ENCODE peak calls at places on chromosomes 1 and 21, in four cellular contexts. Y is AG09309, G is endothelial cell of umbilical vein, U is suprapubic skin. Q is an unnamed sample.

GRCh38 chr1:51666463-51666862 is 49.6 kb downstream of the OSBPL9 start:
- DNase-seq in Y (peak; percentile 73), U (no peak), G (no peak), Q (no peak)

GRCh38 chr1:57551476-57551875 is 127.6 kb upstream of the DAB1 start:
- DNase-seq in U (no peak), Y (no peak), G (no peak), Q (no peak)

GRCh38 chr1:36342426-36343185 is 19.2 kb upstream of the EVA1B start:
- DNase-seq in U (no peak), G (peak; percentile 95), Y (no peak), Q (no peak)

GRCh38 chr1:115430717-115431116 is 92.7 kb upstream of the NGF start:
- DNase-seq in U (no peak), Y (peak; percentile 90), G (peak; percentile 6), Q (no peak)

GRCh38 chr1:85582687-85583354 is 2.3 kb downstream of the CCN1 start:
- DNase-seq in U (no peak), Y (no peak), G (peak; percentile 56), Q (no peak)

GRCh38 chr21:37994211-37994610 is 78.0 kb upstream of the KCNJ6 start:
- DNase-seq in U (no peak), G (no peak), Y (no peak), Q (no peak)

GRCh38 chr1:230825061-230825803 is 43.1 kb downstream of the C1orf198 start:
- DNase-seq in G (peak; percentile 49), U (no peak), Y (peak; percentile 57), Q (no peak)

GRCh38 chr1:17566892-17567291 is 27.4 kb downstream of the ARHGEF10L start:
- DNase-seq in U (no peak), Y (no peak), G (no peak), Q (no peak)

GRCh38 chr1:219413523-219413922 is 199.4 kb downstream of the ZC3H11B start:
- DNase-seq in U (no peak), G (no peak), Y (no peak), Q (no peak)

GRCh38 chr1:221256773-221257172 is 377.5 kb downstream of the HLX start:
- DNase-seq in G (no peak), U (no peak), Y (no peak), Q (no peak)

GRCh38 chr1:16924919-16925477 is 3.3 kb downstream of the CROCC start:
- DNase-seq in Y (no peak), U (peak; percentile 57), G (no peak), Q (no peak)

GRCh38 chr1:9736241-9736640 is 84.7 kb downstream of the PIK3CD start:
- DNase-seq in G (no peak), U (no peak), Y (no peak), Q (no peak)
- TF ChIP-seq CTCF in G (no peak), U (no peak), Y (no peak), Q (no peak)

DNA sequence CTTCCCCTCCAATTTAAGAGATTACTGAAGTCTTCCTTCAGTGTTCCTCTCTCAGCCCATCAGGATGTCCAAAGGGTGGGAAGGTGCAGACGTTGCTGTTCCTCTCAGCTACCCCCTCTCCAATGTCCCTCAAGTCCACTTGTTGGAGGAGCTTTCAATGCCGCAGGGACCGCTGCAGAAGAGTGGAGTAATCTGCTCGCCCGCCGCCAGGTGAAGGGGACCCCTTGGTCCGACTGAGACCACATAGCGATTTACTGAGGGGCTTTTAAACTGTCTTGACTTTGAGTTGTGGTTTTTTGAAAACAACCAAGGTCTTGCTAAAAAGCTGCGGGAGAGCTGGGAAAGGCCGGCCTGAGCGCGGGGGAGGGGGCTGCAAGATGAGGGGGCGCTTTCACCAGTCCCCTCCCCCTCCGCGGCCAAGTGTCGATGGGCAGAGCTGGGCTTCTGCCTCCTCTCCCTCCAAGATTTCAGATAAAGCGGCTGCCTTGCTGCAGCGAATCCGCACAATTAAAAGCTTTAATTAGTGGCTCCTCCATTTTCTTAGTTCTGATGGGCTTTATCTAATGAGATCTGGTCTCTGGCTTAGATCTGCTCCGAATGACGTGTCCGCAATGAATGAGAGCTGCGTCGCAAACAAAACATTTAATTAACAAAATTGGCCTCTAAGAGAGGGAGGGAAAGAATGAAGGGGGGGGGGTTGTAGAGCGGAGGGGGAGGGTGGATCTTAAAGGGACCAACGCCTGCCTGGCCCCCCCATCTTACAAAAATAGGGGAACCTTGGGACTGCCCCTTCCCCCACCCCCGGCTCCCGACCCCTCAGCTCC is 5.9 kb downstream of the LMO4 start:
- DNase-seq in U (peak; percentile 62), Y (no peak), G (peak; percentile 39), Q (peak; percentile 46)
- TF ChIP-seq CTCF in U (no peak), Y (no peak), G (no peak), Q (peak; percentile 54)

GRCh38 chr1:13224480-13225060 is 1.4 kb downstream of the PRAMEF18 start:
- DNase-seq in U (peak; percentile 30), G (no peak), Y (no peak), Q (no peak)

GRCh38 chr1:13228343-13228781 is 2.4 kb upstream of the PRAMEF18 start:
- DNase-seq in U (peak; percentile 22), Y (no peak), G (no peak), Q (no peak)
- TF ChIP-seq CTCF in U (no peak), Y (no peak), G (no peak), Q (no peak)

GRCh38 chr1:62395291-62395690 is 41.6 kb upstream of the USP1 start:
- DNase-seq in U (no peak), Y (no peak), G (no peak), Q (peak; percentile 21)

GRCh38 chr1:62389531-62389930 is 47.3 kb upstream of the USP1 start:
- DNase-seq in Y (no peak), G (no peak), U (no peak), Q (no peak)

GRCh38 chr1:62394646-62395045 is 42.2 kb upstream of the USP1 start:
- DNase-seq in G (no peak), Y (no peak), U (no peak), Q (no peak)

GRCh38 chr1:62392951-62393350 is 43.9 kb upstream of the USP1 start:
- DNase-seq in U (no peak), Y (no peak), G (no peak), Q (no peak)

DNA sequence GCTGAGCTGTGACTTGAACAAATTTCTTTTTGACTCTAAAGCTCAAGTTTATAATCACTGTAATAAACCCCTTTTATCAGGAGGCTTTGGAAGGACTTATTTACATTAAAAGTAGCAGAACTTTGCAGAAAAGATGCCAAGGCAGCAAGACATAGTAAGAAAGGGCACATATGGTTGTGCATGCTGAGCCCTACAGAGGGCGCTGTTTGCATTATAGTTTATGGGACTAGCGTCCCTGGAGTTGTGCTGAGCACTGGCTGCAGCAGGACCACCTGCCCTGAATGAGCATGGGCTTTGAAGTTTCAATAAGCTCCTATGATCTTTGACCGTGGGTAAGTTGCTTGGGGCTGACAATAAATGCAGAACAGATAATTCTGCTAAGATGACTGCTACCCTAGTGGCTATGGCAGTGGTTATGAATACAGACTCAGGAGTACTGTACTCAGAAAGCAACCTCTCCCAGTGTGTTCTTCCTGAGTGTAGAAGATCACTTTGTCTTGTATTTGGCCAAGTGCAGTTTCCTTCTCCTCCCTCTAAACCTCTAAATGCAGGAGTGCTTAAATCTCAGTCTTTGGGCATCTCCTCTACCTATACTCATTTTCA is 45.4 kb upstream of the USP1 start:
- DNase-seq in Y (no peak), G (peak; percentile 5), U (no peak), Q (peak; percentile 36)
- TF ChIP-seq CTCF in Y (peak; percentile 46), G (peak; percentile 46), U (peak; percentile 16), Q (peak; percentile 67)

DNA sequence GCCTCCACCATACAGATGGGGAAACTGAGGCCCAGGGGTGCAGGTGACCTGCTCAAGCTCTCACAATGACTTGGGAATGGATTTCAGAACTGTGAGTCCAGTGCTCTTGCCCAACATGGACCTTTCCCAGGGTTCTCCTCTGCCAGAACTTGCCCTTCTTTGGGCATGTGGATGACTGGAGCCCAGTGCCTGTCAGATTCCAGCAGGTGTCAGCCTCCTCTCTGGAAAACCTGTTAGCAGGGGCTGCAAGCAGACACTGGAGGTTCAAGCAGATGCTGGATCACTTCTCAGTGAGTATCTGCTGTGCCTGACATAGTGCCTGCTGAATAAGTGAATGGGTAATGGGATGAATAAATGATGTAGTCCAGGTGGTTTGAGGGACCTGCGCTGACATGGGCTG is 314.2 kb upstream of the POU3F1 start:
- DNase-seq in U (no peak), G (no peak), Y (no peak), Q (no peak)
- TF ChIP-seq CTCF in U (no peak), G (no peak), Y (no peak), Q (no peak)

Q was measured in neural crest cell.